ENCODE peak calls at places on chromosomes 3 and 15, in eight cellular contexts. O is kidney; L is endothelial cell of umbilical vein; R is CD4-positive, CD25-positive, alpha-beta regulatory T cell; B is effector memory CD4-positive, alpha-beta T cell; D is heart left ventricle; M is mesenchymal stem cell; S is A549. E is an unnamed sample.

GRCh38 chr15:34436126-34436955 is 1.3 kb downstream of the GOLGA8A start:
- DNase-seq in O (peak; percentile 47), L (peak; percentile 6), R (no peak), B (no peak), D (no peak), M (no peak), S (no peak), E (peak; percentile 37)

GRCh38 chr15:32030795-32031194 is 480 bp downstream of the CHRNA7 start:
- DNase-seq in O (no peak), L (no peak), R (no peak), B (no peak), D (no peak), M (no peak), S (peak; percentile 16), E (peak; percentile 2)

GRCh38 chr15:77030042-77030927 is 35.4 kb downstream of the PSTPIP1 start:
- DNase-seq in O (peak; percentile 67), L (no peak), R (no peak), B (no peak), D (peak; percentile 24), M (no peak), S (no peak), E (no peak)

GRCh38 chr3:170614214-170614966 is 28.5 kb upstream of the SLC7A14 start:
- DNase-seq in O (no peak), L (peak; percentile 83), R (no peak), B (no peak), D (peak; percentile 49), M (peak; percentile 89), S (peak; percentile 34), E (peak; percentile 91)

GRCh38 chr3:134242649-134243637 is 7.7 kb downstream of the RYK start:
- DNase-seq in O (no peak), L (peak; percentile 41), R (no peak), B (no peak), D (no peak), M (peak; percentile 80), S (no peak), E (peak; percentile 95)

GRCh38 chr3:60758169-60758568 is 493.1 kb downstream of the FHIT start:
- DNase-seq in O (no peak), L (no peak), R (no peak), B (no peak), D (no peak), M (no peak), S (no peak), E (no peak)

GRCh38 chr3:126326629-126327028 is 30.6 kb downstream of the KLF15 start:
- DNase-seq in O (no peak), L (no peak), R (no peak), B (no peak), D (no peak), M (no peak), S (no peak), E (no peak)

GRCh38 chr3:64932016-64932518 is 244.3 kb upstream of the ADAMTS9 start:
- DNase-seq in O (no peak), L (no peak), R (no peak), B (no peak), D (no peak), M (no peak), S (no peak), E (no peak)

GRCh38 chr3:101414121-101414520 is 93.7 kb upstream of the IMPG2 start:
- DNase-seq in O (no peak), L (no peak), R (no peak), B (no peak), D (no peak), M (no peak), S (no peak), E (no peak)

GRCh38 chr15:26628071-26628470 is 144.8 kb downstream of the GABRB3 start:
- DNase-seq in O (no peak), L (no peak), R (no peak), B (no peak), D (no peak), M (no peak), S (peak; percentile 94), E (no peak)

GRCh38 chr15:57565326-57565725 is 26.4 kb upstream of the MYZAP start:
- DNase-seq in O (peak; percentile 43), L (no peak), R (peak; percentile 9), B (peak; percentile 20), D (no peak), M (no peak), S (peak; percentile 37), E (no peak)

GRCh38 chr3:82509951-82510603 is 748.6 kb upstream of the GBE1 start:
- DNase-seq in O (peak; percentile 45), L (no peak), R (no peak), B (no peak), D (no peak), M (no peak), S (no peak), E (no peak)

GRCh38 chr3:170751894-170752283 is 118.1 kb downstream of the RPL22L1 start:
- DNase-seq in O (no peak), L (no peak), R (no peak), B (no peak), D (no peak), M (peak; percentile 79), S (no peak), E (no peak)

GRCh38 chr15:101167791-101168462 is 83.9 kb downstream of the CHSY1 start:
- DNase-seq in O (peak; percentile 90), L (peak; percentile 95), R (no peak), B (peak; percentile 16), D (peak; percentile 88), M (peak; percentile 79), S (peak; percentile 12), E (peak; percentile 16)

GRCh38 chr15:78872972-78873795 is 494 bp downstream of the MORF4L1 start:
- DNase-seq in O (peak; percentile 94), L (peak; percentile 91), R (peak; percentile 84), B (peak; percentile 84), D (peak; percentile 89), M (peak; percentile 95), S (peak; percentile 97), E (peak; percentile 94)

GRCh38 chr15:97036301-97036700 is 705.8 kb downstream of the NR2F2 start:
- DNase-seq in O (no peak), L (peak; percentile 49), R (no peak), B (no peak), D (no peak), M (peak; percentile 30), S (no peak), E (no peak)

GRCh38 chr3:17424137-17424536 is 318.3 kb downstream of the TBC1D5 start:
- DNase-seq in O (no peak), L (no peak), R (no peak), B (no peak), D (no peak), M (peak; percentile 24), S (no peak), E (no peak)

GRCh38 chr3:112200317-112200666 is 67.2 kb upstream of the GCSAM start:
- DNase-seq in O (no peak), L (no peak), R (no peak), B (no peak), D (no peak), M (no peak), S (no peak), E (no peak)

GRCh38 chr3:130576571-130577266 is 59.7 kb downstream of the COL6A6 start:
- DNase-seq in O (no peak), L (no peak), R (no peak), B (no peak), D (no peak), M (no peak), S (no peak), E (peak; percentile 66)

GRCh38 chr15:48358681-48359152 is 27.5 kb downstream of the DUT start:
- DNase-seq in O (no peak), L (peak; percentile 82), R (no peak), B (no peak), D (no peak), M (peak; percentile 24), S (no peak), E (no peak)

GRCh38 chr3:33211444-33211843 is 7.2 kb downstream of the SUSD5 start:
- DNase-seq in O (no peak), L (peak; percentile 96), R (no peak), B (no peak), D (no peak), M (peak; percentile 87), S (peak; percentile 70), E (peak; percentile 67)

GRCh38 chr3:62184559-62184958 is 188.8 kb downstream of the FEZF2 start:
- DNase-seq in O (peak; percentile 71), L (no peak), R (no peak), B (no peak), D (peak; percentile 35), M (no peak), S (no peak), E (peak; percentile 22)

GRCh38 chr3:117688583-117688982 is 979.0 kb downstream of the TUSC7 start:
- DNase-seq in O (no peak), L (no peak), R (no peak), B (no peak), D (no peak), M (no peak), S (no peak), E (no peak)

GRCh38 chr3:42926310-42926709 is 20.4 kb downstream of the ZNF662 start:
- DNase-seq in O (no peak), L (no peak), R (no peak), B (no peak), D (no peak), M (no peak), S (no peak), E (no peak)

GRCh38 chr3:42923606-42924005 is 17.7 kb downstream of the ZNF662 start:
- DNase-seq in O (no peak), L (no peak), R (no peak), B (no peak), D (no peak), M (no peak), S (no peak), E (no peak)
- H3K9me3 ChIP-seq in O (peaks cover 13% of the 10 kb centered on the region), L (no peaks in the 10 kb centered on the region), R (peaks cover 9% of the 10 kb centered on the region), B (no peaks in the 10 kb centered on the region), D (peaks cover 9% of the 10 kb centered on the region), M (peaks cover 12% of the 10 kb centered on the region), S (no peaks in the 10 kb centered on the region), E (peaks cover 10% of the 10 kb centered on the region)

GRCh38 chr15:89136818-89137772 is 48.8 kb downstream of the ABHD2 start:
- DNase-seq in O (no peak), L (peak; percentile 46), R (no peak), B (no peak), D (peak; percentile 76), M (peak; percentile 36), S (no peak), E (peak; percentile 77)
- H3K4me1 ChIP-seq in O (peaks cover 28% of the 10 kb centered on the region), L (peaks cover 40% of the 10 kb centered on the region), R (no peaks in the 10 kb centered on the region), B (no peaks in the 10 kb centered on the region), D (peaks cover 91% of the 10 kb centered on the region), M (peaks cover 7% of the 10 kb centered on the region), S (peaks cover 38% of the 10 kb centered on the region), E (peaks cover 64% of the 10 kb centered on the region)

GRCh38 chr3:27581852-27582251 is 97.7 kb upstream of the SLC4A7 start:
- DNase-seq in O (no peak), L (no peak), R (no peak), B (no peak), D (no peak), M (no peak), S (no peak), E (no peak)
- H3K9me3 ChIP-seq in O (no peaks in the 10 kb centered on the region), L (no peaks in the 10 kb centered on the region), R (no peaks in the 10 kb centered on the region), B (no peaks in the 10 kb centered on the region), D (no peaks in the 10 kb centered on the region), M (no peaks in the 10 kb centered on the region), S (no peaks in the 10 kb centered on the region), E (no peaks in the 10 kb centered on the region)

GRCh38 chr3:43867673-43868072 is 176.9 kb downstream of the ABHD5 start:
- DNase-seq in O (no peak), L (no peak), R (no peak), B (no peak), D (no peak), M (peak; percentile 56), S (peak; percentile 42), E (peak; percentile 66)
- H3K4me1 ChIP-seq in O (no peaks in the 10 kb centered on the region), L (peaks cover 33% of the 10 kb centered on the region), R (no peaks in the 10 kb centered on the region), B (no peaks in the 10 kb centered on the region), D (no peaks in the 10 kb centered on the region), M (peaks cover 48% of the 10 kb centered on the region), S (peaks cover 81% of the 10 kb centered on the region), E (peaks cover 49% of the 10 kb centered on the region)

E was measured in adipocyte.